ENCODE peak calls at places on chromosome 4, in nine cellular contexts. N is heart left ventricle, T is AG04449, E is HFF-Myc, Q is HL-60, Z is uterus, Y is lower lobe of right lung, R is psoas muscle, G is HFFc6. H is an unnamed sample.

GRCh38 chr4:96052827-96053226 is 212.9 kb downstream of the PDHA2 start:
- DNase-seq in N (no peak), T (no peak), E (no peak), Q (no peak), Z (no peak), Y (no peak), R (no peak), G (no peak), H (peak; percentile 47)

GRCh38 chr4:71126719-71127118 is 133.3 kb downstream of the DCK start:
- DNase-seq in N (no peak), T (peak; percentile 83), E (peak; percentile 38), Q (no peak), Z (no peak), Y (no peak), R (no peak), G (peak; percentile 97), H (peak; percentile 85)

GRCh38 chr4:175273995-175274753 is 356.0 kb downstream of the ADAM29 start:
- DNase-seq in N (no peak), T (no peak), E (no peak), Q (no peak), Z (no peak), Y (no peak), R (no peak), G (no peak), H (peak; percentile 7)

GRCh38 chr4:26081795-26082498 is 167.9 kb downstream of the SMIM20 start:
- DNase-seq in N (no peak), T (no peak), E (no peak), Q (peak; percentile 45), Z (no peak), Y (no peak), R (no peak), G (peak; percentile 34), H (peak; percentile 75)

GRCh38 chr4:2689825-2690700 is 66.1 kb downstream of the TNIP2 start:
- DNase-seq in N (peak; percentile 32), T (no peak), E (no peak), Q (no peak), Z (no peak), Y (no peak), R (peak; percentile 27), G (no peak), H (no peak)

GRCh38 chr4:125187221-125187620 is 127.5 kb upstream of the FAT4 start:
- DNase-seq in N (no peak), T (peak; percentile 34), E (no peak), Q (no peak), Z (no peak), Y (no peak), R (no peak), G (peak; percentile 78), H (peak; percentile 94)

GRCh38 chr4:28267166-28267565 is 1406.5 kb downstream of the STIM2 start:
- DNase-seq in N (no peak), T (no peak), E (no peak), Q (no peak), Z (no peak), Y (no peak), R (no peak), G (no peak), H (peak; percentile 45)

GRCh38 chr4:139692300-139693012 is 26.8 kb downstream of the MGST2 start:
- DNase-seq in N (peak; percentile 39), T (no peak), E (no peak), Q (no peak), Z (no peak), Y (no peak), R (no peak), G (no peak), H (peak; percentile 36)

GRCh38 chr4:89619230-89619962 is 217.6 kb downstream of the SNCA start:
- DNase-seq in N (no peak), T (no peak), E (no peak), Q (no peak), Z (no peak), Y (no peak), R (no peak), G (no peak), H (no peak)

GRCh38 chr4:101791189-101791572 is 651 bp downstream of the BANK1 start:
- DNase-seq in N (no peak), T (no peak), E (no peak), Q (peak; percentile 26), Z (no peak), Y (no peak), R (no peak), G (no peak), H (no peak)

GRCh38 chr4:111064342-111064993 is 441.6 kb upstream of the PITX2 start:
- DNase-seq in N (no peak), T (peak; percentile 67), E (peak; percentile 25), Q (peak; percentile 1), Z (no peak), Y (no peak), R (no peak), G (peak; percentile 93), H (peak; percentile 86)

GRCh38 chr4:87057835-87058234 is 123.0 kb downstream of the AFF1 start:
- DNase-seq in N (no peak), T (no peak), E (no peak), Q (no peak), Z (no peak), Y (no peak), R (no peak), G (peak; percentile 15), H (no peak)

GRCh38 chr4:72444104-72444503 is 124.9 kb downstream of the ADAMTS3 start:
- DNase-seq in N (no peak), T (no peak), E (no peak), Q (no peak), Z (no peak), Y (no peak), R (no peak), G (no peak), H (no peak)

GRCh38 chr4:82017680-82018079 is 356.1 kb downstream of the HNRNPD start:
- DNase-seq in N (no peak), T (no peak), E (peak; percentile 1), Q (no peak), Z (no peak), Y (no peak), R (no peak), G (no peak), H (peak; percentile 65)

GRCh38 chr4:32569844-32570243 is 1849.7 kb downstream of the PCDH7 start:
- DNase-seq in N (no peak), T (no peak), E (no peak), Q (peak; percentile 31), Z (no peak), Y (no peak), R (no peak), G (no peak), H (no peak)

GRCh38 chr4:104967034-104967401 is 179.7 kb upstream of the TET2 start:
- DNase-seq in N (no peak), T (no peak), E (no peak), Q (peak; percentile 27), Z (no peak), Y (no peak), R (no peak), G (no peak), H (peak; percentile 93)

GRCh38 chr4:88722828-88723227 is 25.2 kb upstream of the NAP1L5 start:
- DNase-seq in N (no peak), T (no peak), E (no peak), Q (no peak), Z (no peak), Y (no peak), R (no peak), G (no peak), H (no peak)

GRCh38 chr4:6907658-6908191 is 1.9 kb upstream of the TBC1D14 start:
- DNase-seq in N (no peak), T (no peak), E (no peak), Q (no peak), Z (no peak), Y (peak; percentile 77), R (no peak), G (no peak), H (peak; percentile 66)

GRCh38 chr4:26110493-26110892 is 196.5 kb downstream of the SMIM20 start:
- DNase-seq in N (no peak), T (no peak), E (no peak), Q (no peak), Z (no peak), Y (no peak), R (no peak), G (no peak), H (peak; percentile 73)

GRCh38 chr4:138766332-138766731 is 249.2 kb upstream of the NOCT start:
- DNase-seq in N (no peak), T (no peak), E (no peak), Q (no peak), Z (no peak), Y (no peak), R (no peak), G (no peak), H (no peak)

GRCh38 chr4:84126061-84126787 is 372.9 kb downstream of the NKX6-1 start:
- DNase-seq in N (no peak), T (no peak), E (no peak), Q (no peak), Z (no peak), Y (no peak), R (no peak), G (no peak), H (no peak)

GRCh38 chr4:145830699-145831098 is 107.9 kb downstream of the ZNF827 start:
- DNase-seq in N (no peak), T (no peak), E (no peak), Q (peak; percentile 27), Z (no peak), Y (no peak), R (no peak), G (no peak), H (no peak)

GRCh38 chr4:75555294-75556164 is at the start of gene ODAPH:
- DNase-seq in N (no peak), T (no peak), E (no peak), Q (no peak), Z (no peak), Y (no peak), R (no peak), G (peak; percentile 55), H (peak; percentile 88)
- TF ChIP-seq CTCF in N (no peak), T (no peak), E (no peak), Q (no peak), Z (no peak), Y (no peak), R (no peak), G (peak; percentile 37), H (no peak)

GRCh38 chr4:74320559-74321118 is 12.4 kb downstream of the EPGN start:
- DNase-seq in N (no peak), T (no peak), E (peak; percentile 52), Q (peak; percentile 39), Z (no peak), Y (peak; percentile 57), R (no peak), G (peak; percentile 76), H (peak; percentile 96)
- TF ChIP-seq CTCF in N (peak; percentile 34), T (peak; percentile 19), E (peak; percentile 44), Q (peak; percentile 21), Z (no peak), Y (peak; percentile 47), R (peak; percentile 11), G (peak; percentile 82), H (peak; percentile 65)

DNA sequence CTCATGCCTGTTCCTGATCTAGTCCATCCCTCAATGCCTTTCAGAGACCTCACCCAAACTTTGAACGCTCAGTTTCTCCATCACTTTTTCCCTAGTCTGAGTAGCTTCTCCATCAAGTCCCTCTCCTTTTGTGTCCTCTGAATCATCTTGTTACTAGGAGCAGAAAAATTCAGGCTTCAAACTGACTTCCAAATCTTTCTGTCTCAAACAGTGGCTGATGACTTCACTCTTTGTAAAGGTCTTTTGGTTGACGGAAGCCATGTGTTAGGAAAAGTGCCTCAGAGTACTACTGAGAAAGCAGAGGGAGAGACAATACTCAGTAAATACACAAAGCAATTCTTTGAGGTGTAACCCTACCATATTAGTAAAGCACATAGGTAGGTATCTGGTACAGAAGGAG is 65.7 kb upstream of the CAMK2D start:
- DNase-seq in N (no peak), T (no peak), E (no peak), Q (no peak), Z (no peak), Y (no peak), R (no peak), G (peak; percentile 66), H (peak; percentile 12)
- TF ChIP-seq CTCF in N (no peak), T (no peak), E (no peak), Q (no peak), Z (no peak), Y (no peak), R (no peak), G (no peak), H (no peak)

GRCh38 chr4:675036-675804 is 878 bp downstream of the MYL5 start:
- DNase-seq in N (peak; percentile 44), T (no peak), E (no peak), Q (peak; percentile 31), Z (no peak), Y (peak; percentile 47), R (no peak), G (peak; percentile 14), H (no peak)
- TF ChIP-seq CTCF in N (no peak), T (no peak), E (no peak), Q (no peak), Z (no peak), Y (no peak), R (no peak), G (no peak), H (no peak)